ENCODE peak calls at places on chromosomes 5 and 9, in four cellular contexts. D, M, L and A are unnamed samples. For H3K4me1 and H3K36me3, the result is how much of the 10 kb centered on the place peaks cover.

GRCh38 chr5:24547127-24547526 is 97.7 kb downstream of the CDH10 start:
- DNase-seq in D (no peak), M (no peak), L (no peak), A (no peak)

GRCh38 chr5:180162304-180162661 is 46.7 kb downstream of the RASGEF1C start:
- DNase-seq in D (no peak), M (no peak), L (no peak), A (no peak)

GRCh38 chr5:45696206-45696836 is at the start of gene HCN1:
- DNase-seq in D (peak), M (peak), L (peak), A (peak)

GRCh38 chr5:57987552-57987951 is 472.3 kb downstream of the PLK2 start:
- DNase-seq in D (no peak), M (no peak), L (no peak), A (no peak)

GRCh38 chr9:125747053-125747764 is at the start of gene PBX3:
- DNase-seq in D (peak), M (peak), L (no peak), A (peak)

GRCh38 chr9:133735415-133735775 is 2.8 kb downstream of the SARDH start:
- DNase-seq in D (no peak), M (no peak), L (no peak), A (no peak)

GRCh38 chr5:143471041-143471509 is 67.6 kb upstream of the NR3C1 start:
- DNase-seq in D (no peak), M (no peak), L (no peak), A (no peak)

GRCh38 chr9:15277400-15278137 is 29.4 kb downstream of the TTC39B start:
- DNase-seq in D (no peak), M (no peak), L (no peak), A (no peak)

GRCh38 chr5:141478321-141478945 is 2.7 kb downstream of the PCDHGC3 start:
- DNase-seq in D (no peak), M (peak), L (no peak), A (peak)

GRCh38 chr5:34684281-34684979 is 28.3 kb downstream of the RAI14 start:
- DNase-seq in D (no peak), M (no peak), L (no peak), A (no peak)

GRCh38 chr9:37290881-37291485 is 131.5 kb upstream of the GRHPR start:
- DNase-seq in D (no peak), M (no peak), L (no peak), A (no peak)

GRCh38 chr5:132024117-132024435 is 12.6 kb upstream of the ACSL6 start:
- DNase-seq in D (no peak), M (no peak), L (no peak), A (no peak)

GRCh38 chr9:109250311-109250741 is 70.5 kb downstream of the EPB41L4B start:
- DNase-seq in D (no peak), M (no peak), L (no peak), A (no peak)

GRCh38 chr5:31408814-31409213 is 123.1 kb downstream of the DROSHA start:
- DNase-seq in D (no peak), M (no peak), L (no peak), A (no peak)

GRCh38 chr9:1870915-1871314 is 144.2 kb upstream of the SMARCA2 start:
- DNase-seq in D (no peak), M (no peak), L (no peak), A (no peak)
- H3K4me1 ChIP-seq in D (under half), M (under half), L (under half), A (under half)

GRCh38 chr5:43300112-43300511 is 13.1 kb downstream of the HMGCS1 start:
- DNase-seq in D (no peak), M (no peak), L (no peak), A (no peak)
- H3K36me3 ChIP-seq in D (under half), M (under half), L (under half), A (under half)

GRCh38 chr5:14237313-14238086 is 94.4 kb downstream of the TRIO start:
- DNase-seq in D (no peak), M (no peak), L (no peak), A (no peak)

GRCh38 chr5:14236757-14237156 is 93.6 kb downstream of the TRIO start:
- DNase-seq in D (no peak), M (no peak), L (no peak), A (no peak)

GRCh38 chr5:14239951-14240350 is 96.8 kb downstream of the TRIO start:
- DNase-seq in D (no peak), M (no peak), L (no peak), A (no peak)

GRCh38 chr5:14239404-14239803 is 96.3 kb downstream of the TRIO start:
- DNase-seq in D (no peak), M (no peak), L (no peak), A (no peak)

DNA sequence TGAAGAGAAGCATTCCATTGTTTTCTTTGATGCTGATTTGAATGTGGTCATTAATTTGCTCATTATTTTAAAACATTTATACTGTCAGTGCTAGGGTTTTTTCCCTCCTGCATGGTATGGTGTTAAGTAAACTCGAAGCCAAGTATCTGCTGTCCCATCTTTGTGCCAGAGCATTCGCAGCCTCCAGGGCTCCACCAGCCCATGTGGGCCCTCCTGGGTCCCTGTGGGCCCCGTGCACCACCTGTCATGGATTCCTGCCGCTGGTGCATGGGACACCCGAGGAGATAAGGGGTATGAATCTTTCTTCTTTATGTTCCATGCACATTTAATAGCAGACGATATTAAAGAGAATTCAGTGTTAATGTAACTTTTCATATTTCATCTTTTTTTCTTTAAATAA is 95.1 kb downstream of the TRIO start:
- DNase-seq in D (no peak), M (no peak), L (no peak), A (no peak)
- H3K4me1 ChIP-seq in D (under half), M (under half), L (under half), A (under half)

DNA sequence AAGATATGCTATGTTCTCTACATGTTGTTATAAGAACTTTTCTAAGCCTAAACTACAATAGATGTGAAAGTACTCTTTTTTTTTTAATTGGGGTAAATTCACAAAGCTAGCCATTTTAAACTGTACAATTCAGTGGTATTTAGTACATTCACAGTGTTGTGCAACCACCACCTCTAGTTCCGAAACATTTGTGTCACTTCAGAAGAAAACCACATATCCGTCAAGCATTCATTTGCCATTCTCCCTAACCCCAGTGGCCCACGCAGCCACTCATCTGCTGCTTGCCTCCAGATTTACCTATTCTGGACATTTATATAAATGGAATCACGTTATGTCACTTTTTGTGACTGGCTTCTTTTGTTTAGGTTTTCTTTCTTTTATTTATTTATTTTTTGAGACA is 43.1 kb downstream of the SPTAN1 start:
- DNase-seq in D (no peak), M (no peak), L (no peak), A (no peak)
- H3K36me3 ChIP-seq in D (under half), M (under half), L (under half), A (under half)

GRCh38 chr9:68540712-68541535 is at the start of gene TMEM252:
- DNase-seq in D (no peak), M (no peak), L (no peak), A (no peak)

GRCh38 chr9:68538200-68538599 is 2.5 kb downstream of the TMEM252 start:
- DNase-seq in D (no peak), M (no peak), L (peak), A (peak)

GRCh38 chr9:68533678-68534077 is 7.0 kb downstream of the TMEM252 start:
- DNase-seq in D (no peak), M (no peak), L (no peak), A (no peak)

GRCh38 chr9:68541568-68541967 is 885 bp upstream of the TMEM252 start:
- DNase-seq in D (no peak), M (no peak), L (no peak), A (no peak)

DNA sequence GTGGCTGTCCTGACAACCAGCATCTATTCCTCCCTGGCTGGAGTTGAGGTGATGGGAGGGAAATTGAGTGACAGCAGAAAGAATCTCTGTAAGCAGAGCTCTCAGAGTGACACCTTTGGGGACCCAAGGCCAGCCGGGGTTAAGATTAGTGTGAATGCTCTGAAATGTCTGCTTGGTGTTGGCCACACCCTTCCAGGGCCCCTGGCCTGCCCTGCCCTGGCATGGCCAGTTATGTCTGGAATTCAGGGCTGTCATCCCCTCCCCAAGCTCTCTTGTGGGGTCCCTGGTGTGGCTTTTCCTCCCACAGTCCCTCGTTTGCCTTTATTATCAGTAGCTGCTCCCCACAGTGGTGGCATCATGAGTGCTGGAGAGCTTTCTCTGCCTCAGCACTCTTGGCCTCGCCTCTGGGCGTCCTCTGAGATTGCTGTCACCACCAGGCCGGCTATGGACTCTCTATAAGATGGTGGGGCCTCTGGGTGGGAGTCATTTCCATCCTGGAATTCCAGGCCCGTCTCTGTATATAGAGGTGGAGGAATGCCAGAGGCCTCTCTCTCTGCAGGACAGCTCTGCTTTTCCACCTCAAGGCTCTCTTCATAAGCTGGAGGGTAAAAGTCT is 3.7 kb downstream of the TMEM252 start:
- DNase-seq in D (no peak), M (no peak), L (no peak), A (no peak)
- H3K4me1 ChIP-seq in D (under half), M (under half), L (under half), A (under half)

GRCh38 chr5:134692722-134693121 is 44.1 kb downstream of the SEC24A start:
- DNase-seq in D (no peak), M (no peak), L (no peak), A (no peak)
- H3K36me3 ChIP-seq in D (under half), M (under half), L (under half), A (under half)

GRCh38 chr5:169122951-169123350 is 178.0 kb downstream of the SLIT3 start:
- DNase-seq in D (no peak), M (no peak), L (no peak), A (no peak)

GRCh38 chr5:169126376-169127043 is 174.4 kb downstream of the SLIT3 start:
- DNase-seq in D (no peak), M (no peak), L (no peak), A (no peak)

GRCh38 chr5:169125571-169125970 is 175.4 kb downstream of the SLIT3 start:
- DNase-seq in D (no peak), M (no peak), L (no peak), A (no peak)

GRCh38 chr5:169128679-169129078 is 172.3 kb downstream of the SLIT3 start:
- DNase-seq in D (no peak), M (no peak), L (no peak), A (no peak)

DNA sequence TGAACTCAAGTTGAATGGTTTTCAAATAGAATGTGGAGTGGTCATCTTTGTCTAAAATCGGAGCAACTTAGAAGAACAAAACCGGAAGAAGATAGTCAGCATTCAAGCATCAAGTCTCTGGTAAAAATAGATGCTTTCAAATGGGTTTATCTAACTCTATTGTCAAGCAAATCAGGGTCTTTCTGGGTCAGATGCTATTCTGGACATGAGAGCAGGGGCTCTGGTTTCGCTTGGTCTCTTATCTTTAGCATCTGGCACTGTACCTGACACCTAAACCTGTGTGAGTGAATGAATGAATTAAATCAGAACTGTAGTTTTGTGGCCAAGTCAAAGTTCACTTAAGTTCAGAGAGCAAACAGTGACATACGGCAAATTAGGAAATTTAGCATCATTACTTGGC is 173.5 kb downstream of the SLIT3 start:
- DNase-seq in D (no peak), M (no peak), L (no peak), A (no peak)
- H3K4me1 ChIP-seq in D (under half), M (under half), L (under half), A (under half)

GRCh38 chr5:170501931-170502330 is 1.9 kb upstream of the KCNIP1 start:
- DNase-seq in D (no peak), M (no peak), L (no peak), A (no peak)
- H3K36me3 ChIP-seq in D (under half), M (under half), L (under half), A (under half)

DNA sequence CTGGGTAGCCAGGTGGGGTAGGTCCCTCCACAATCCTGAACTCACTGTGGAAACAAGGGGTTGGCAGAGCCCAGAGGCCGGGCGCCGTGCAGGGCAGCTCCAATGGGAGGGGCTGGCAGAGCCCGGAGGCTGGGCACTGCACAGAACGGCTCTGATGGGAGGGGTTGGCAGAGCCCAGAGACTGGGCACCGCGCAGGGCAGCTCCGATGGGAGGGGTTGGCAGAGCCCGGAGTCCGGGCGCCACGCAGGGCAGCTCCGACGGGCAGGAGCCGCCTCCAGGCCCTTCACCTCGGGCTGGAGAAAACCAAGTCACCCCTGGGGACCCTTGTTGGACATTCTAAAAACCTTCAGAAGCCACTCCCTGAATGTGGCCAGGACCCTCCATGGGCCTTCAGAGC is 9.3 kb downstream of the NACC2 start:
- DNase-seq in D (no peak), M (no peak), L (peak), A (no peak)
- H3K4me1 ChIP-seq in D (under half), M (under half), L (half or more), A (under half)

GRCh38 chr5:149846021-149846420 is 98.6 kb downstream of the PDE6A start:
- DNase-seq in D (no peak), M (no peak), L (no peak), A (no peak)

GRCh38 chr5:149847611-149848010 is 97.0 kb downstream of the PDE6A start:
- DNase-seq in D (no peak), M (no peak), L (no peak), A (no peak)

GRCh38 chr5:149849990-149850910 is 94.3 kb downstream of the PDE6A start:
- DNase-seq in D (no peak), M (no peak), L (no peak), A (no peak)

GRCh38 chr5:149851211-149851610 is 93.4 kb downstream of the PDE6A start:
- DNase-seq in D (no peak), M (no peak), L (no peak), A (no peak)

GRCh38 chr5:149849280-149849985 is 95.2 kb downstream of the PDE6A start:
- DNase-seq in D (no peak), M (no peak), L (no peak), A (no peak)
- H3K36me3 ChIP-seq in D (under half), M (under half), L (under half), A (under half)